ENCODE peak calls at places on chromosomes 6 and 20, in ten cellular contexts. M is activated naive CD8-positive, alpha-beta T cell treated with anti-CD3 and anti-CD28 coated beads, Interleukin-2, amount 50 U/mL, for 24 hours; W is fibroblast of mammary gland; H is OCI-LY7; B is tibial nerve; L is A172; E is HFFc6; G is GM13977; T is mucosa of gallbladder; R is amygdala. S is an unnamed sample.

GRCh38 chr6:110621061-110621460 is 144.6 kb upstream of the SLC22A16 start:
- DNase-seq in M (no peak), W (no peak), H (no peak), B (no peak), L (no peak), E (no peak), G (no peak), T (no peak), R (no peak), S (no peak)

GRCh38 chr6:14023855-14024254 is 93.7 kb upstream of the CD83 start:
- DNase-seq in M (no peak), W (no peak), H (no peak), B (no peak), L (no peak), E (no peak), G (no peak), T (no peak), R (no peak), S (no peak)

GRCh38 chr20:5168582-5169396 is 42.0 kb downstream of the CDS2 start:
- DNase-seq in M (no peak), W (peak), H (peak), B (no peak), L (peak), E (peak), G (no peak), T (no peak), R (no peak), S (no peak)

GRCh38 chr6:133377219-133377618 is 136.1 kb downstream of the EYA4 start:
- DNase-seq in M (no peak), W (no peak), H (no peak), B (no peak), L (no peak), E (no peak), G (no peak), T (no peak), R (no peak), S (no peak)

GRCh38 chr20:58359441-58359840 is 29.6 kb upstream of the VAPB start:
- DNase-seq in M (no peak), W (no peak), H (no peak), B (no peak), L (no peak), E (no peak), G (no peak), T (no peak), R (no peak), S (no peak)

GRCh38 chr6:13813011-13813410 is 1.3 kb downstream of the MCUR1 start:
- DNase-seq in M (no peak), W (no peak), H (no peak), B (no peak), L (no peak), E (no peak), G (no peak), T (no peak), R (no peak), S (no peak)

GRCh38 chr20:13494019-13494418 is 144.7 kb downstream of the TASP1 start:
- DNase-seq in M (no peak), W (peak), H (no peak), B (no peak), L (no peak), E (no peak), G (no peak), T (no peak), R (no peak), S (no peak)

GRCh38 chr20:50815162-50815989 is 20.5 kb downstream of the BCAS4 start:
- DNase-seq in M (no peak), W (peak), H (peak), B (no peak), L (peak), E (peak), G (no peak), T (no peak), R (no peak), S (peak)

GRCh38 chr6:84866715-84867114 is 102.3 kb upstream of the TBX18 start:
- DNase-seq in M (no peak), W (peak), H (no peak), B (no peak), L (no peak), E (no peak), G (no peak), T (no peak), R (no peak), S (no peak)

GRCh38 chr6:3956054-3956453 is 106.9 kb downstream of the FAM50B start:
- DNase-seq in M (no peak), W (no peak), H (no peak), B (no peak), L (no peak), E (no peak), G (no peak), T (no peak), R (no peak), S (no peak)

GRCh38 chr6:33623895-33624381 is 2.8 kb downstream of the ITPR3 start:
- DNase-seq in M (no peak), W (no peak), H (no peak), B (no peak), L (no peak), E (no peak), G (no peak), T (no peak), R (no peak), S (no peak)

GRCh38 chr6:150177260-150178246 is 34.7 kb downstream of the PPP1R14C start:
- DNase-seq in M (no peak), W (peak), H (no peak), B (no peak), L (no peak), E (no peak), G (no peak), T (no peak), R (no peak), S (no peak)